ENCODE peak calls at places on chromosomes 6 and 20, in five cellular contexts. P is sigmoid colon, T is HL-60, A is H1, W is SK-N-SH. J is an unnamed sample.

GRCh38 chr6:137705166-137706064 is 161.6 kb upstream of the TNFAIP3 start:
- DNase-seq in A (no peak), T (peak), W (no peak), P (peak), J (peak)

GRCh38 chr20:51034461-51034860 is 11.6 kb upstream of the KCNG1 start:
- DNase-seq in W (no peak), P (no peak), T (no peak), A (no peak), J (peak)

GRCh38 chr20:36199293-36200257 is 36.7 kb upstream of the AAR2 start:
- DNase-seq in T (peak), P (peak), W (peak), A (peak), J (peak)

GRCh38 chr20:3193806-3194616 is 10.5 kb downstream of the DDRGK1 start:
- DNase-seq in T (no peak), A (no peak), W (no peak), P (no peak), J (peak)

GRCh38 chr20:37279820-37280219 is 9.6 kb upstream of the MANBAL start:
- DNase-seq in P (no peak), W (no peak), A (no peak), T (no peak), J (no peak)

GRCh38 chr20:33789109-33789857 is 21.9 kb upstream of the CHMP4B start:
- DNase-seq in A (no peak), T (peak), W (peak), P (peak), J (no peak)

GRCh38 chr20:6665161-6665560 is 102.3 kb upstream of the BMP2 start:
- DNase-seq in A (no peak), P (no peak), T (no peak), W (no peak), J (no peak)

GRCh38 chr6:128073389-128073788 is 172.5 kb upstream of the THEMIS start:
- DNase-seq in W (no peak), P (no peak), T (no peak), A (no peak), J (no peak)

GRCh38 chr6:166736606-166737005 is 109.6 kb upstream of the RPS6KA2 start:
- DNase-seq in W (no peak), P (no peak), T (no peak), A (no peak), J (no peak)

GRCh38 chr6:54244430-54244829 is 63.8 kb upstream of the TINAG start:
- DNase-seq in T (no peak), A (no peak), P (no peak), W (peak), J (no peak)

GRCh38 chr6:80454661-80455365 is 348.3 kb downstream of the BCKDHB start:
- DNase-seq in P (no peak), T (no peak), A (no peak), W (no peak), J (no peak)

GRCh38 chr20:49725694-49726093 is 12.0 kb upstream of the B4GALT5 start:
- DNase-seq in T (no peak), P (no peak), A (no peak), W (no peak), J (no peak)

GRCh38 chr20:38649275-38649891 is 47.8 kb downstream of the ARHGAP40 start:
- DNase-seq in W (peak), A (no peak), T (peak), P (no peak), J (no peak)

GRCh38 chr6:40535105-40535783 is 51.9 kb downstream of the LRFN2 start:
- DNase-seq in W (no peak), T (no peak), A (no peak), P (no peak), J (peak)

GRCh38 chr6:129730477-129731165 is 20.6 kb upstream of the ARHGAP18 start:
- DNase-seq in A (no peak), T (peak), W (no peak), P (no peak), J (no peak)

GRCh38 chr20:38277691-38278090 is 17.2 kb upstream of the KIAA1755 start:
- DNase-seq in W (no peak), A (no peak), T (no peak), P (peak), J (no peak)

GRCh38 chr20:7702141-7702540 is 238.1 kb downstream of the HAO1 start:
- DNase-seq in A (no peak), W (no peak), T (no peak), P (no peak), J (no peak)

GRCh38 chr20:58374906-58375760 is 13.9 kb upstream of the VAPB start:
- DNase-seq in P (no peak), A (peak), T (no peak), W (no peak), J (no peak)

GRCh38 chr6:32989375-32989774 is 20.0 kb downstream of the HLA-DOA start:
- DNase-seq in P (no peak), T (no peak), A (no peak), W (no peak), J (no peak)

GRCh38 chr6:90610671-90611542 is 24.0 kb upstream of the MAP3K7 start:
- DNase-seq in P (peak), A (no peak), T (peak), W (peak), J (peak)

GRCh38 chr6:37459981-37460800 is 27.2 kb downstream of the CMTR1 start:
- DNase-seq in T (no peak), W (peak), P (no peak), A (no peak), J (no peak)

GRCh38 chr6:116370328-116370716 is 425 bp upstream of the DSE start:
- DNase-seq in A (no peak), T (no peak), W (no peak), P (no peak), J (no peak)

GRCh38 chr6:5139828-5140771 is 55.0 kb downstream of the PPP1R3G start:
- DNase-seq in P (no peak), T (no peak), A (no peak), W (no peak), J (no peak)

GRCh38 chr6:169575365-169575764 is 126.5 kb downstream of the WDR27 start:
- DNase-seq in T (no peak), W (no peak), P (no peak), A (no peak), J (no peak)

GRCh38 chr6:155163616-155164015 is 100.2 kb upstream of the CLDN20 start:
- DNase-seq in W (no peak), P (no peak), A (no peak), T (no peak), J (no peak)

GRCh38 chr6:106511274-106512047 is 117.8 kb downstream of the RTN4IP1 start:
- DNase-seq in P (peak), T (no peak), A (no peak), W (peak), J (peak)

GRCh38 chr20:44306927-44307326 is 4.1 kb downstream of the FITM2 start:
- DNase-seq in T (no peak), W (no peak), A (no peak), P (peak), J (no peak)

GRCh38 chr6:104595315-104595820 is 264.4 kb downstream of the HACE1 start:
- DNase-seq in P (no peak), W (no peak), A (no peak), T (no peak), J (no peak)

GRCh38 chr6:66655420-66655819 is 948.4 kb upstream of the EYS start:
- DNase-seq in A (no peak), P (no peak), W (no peak), T (no peak), J (no peak)

GRCh38 chr6:22651731-22652130 is 82.4 kb downstream of the HDGFL1 start:
- DNase-seq in W (no peak), A (no peak), P (no peak), T (no peak), J (no peak)

GRCh38 chr20:44033344-44033743 is 118.7 kb downstream of the TOX2 start:
- DNase-seq in P (peak), T (no peak), W (peak), A (no peak), J (no peak)

GRCh38 chr20:235891-236290 is 8.8 kb downstream of the DEFB129 start:
- DNase-seq in W (peak), T (no peak), A (no peak), P (no peak), J (no peak)

GRCh38 chr20:23433628-23434027 is 5.9 kb upstream of the CSTL1 start:
- DNase-seq in W (no peak), T (no peak), A (no peak), P (no peak), J (no peak)

GRCh38 chr6:33164665-33165373 is 27.4 kb downstream of the COL11A2 start:
- DNase-seq in T (no peak), A (no peak), W (no peak), P (no peak), J (no peak)

GRCh38 chr20:845226-845868 is 11.8 kb downstream of the FAM110A start:
- DNase-seq in P (no peak), A (no peak), W (no peak), T (no peak), J (peak)

GRCh38 chr6:84340422-84340821 is 113.0 kb upstream of the CEP162 start:
- DNase-seq in A (no peak), T (no peak), W (no peak), P (no peak), J (no peak)

GRCh38 chr20:45406260-45407066 is 1.6 kb upstream of the DBNDD2 start:
- DNase-seq in A (no peak), P (peak), W (peak), T (peak), J (peak)

GRCh38 chr6:43221774-43222101 is 7.5 kb downstream of the DNPH1 start:
- DNase-seq in P (peak), A (no peak), T (no peak), W (no peak), J (no peak)
- H3K27ac ChIP-seq in P (no peak), A (no peak), T (no peak), W (no peak), J (no peak)

DNA sequence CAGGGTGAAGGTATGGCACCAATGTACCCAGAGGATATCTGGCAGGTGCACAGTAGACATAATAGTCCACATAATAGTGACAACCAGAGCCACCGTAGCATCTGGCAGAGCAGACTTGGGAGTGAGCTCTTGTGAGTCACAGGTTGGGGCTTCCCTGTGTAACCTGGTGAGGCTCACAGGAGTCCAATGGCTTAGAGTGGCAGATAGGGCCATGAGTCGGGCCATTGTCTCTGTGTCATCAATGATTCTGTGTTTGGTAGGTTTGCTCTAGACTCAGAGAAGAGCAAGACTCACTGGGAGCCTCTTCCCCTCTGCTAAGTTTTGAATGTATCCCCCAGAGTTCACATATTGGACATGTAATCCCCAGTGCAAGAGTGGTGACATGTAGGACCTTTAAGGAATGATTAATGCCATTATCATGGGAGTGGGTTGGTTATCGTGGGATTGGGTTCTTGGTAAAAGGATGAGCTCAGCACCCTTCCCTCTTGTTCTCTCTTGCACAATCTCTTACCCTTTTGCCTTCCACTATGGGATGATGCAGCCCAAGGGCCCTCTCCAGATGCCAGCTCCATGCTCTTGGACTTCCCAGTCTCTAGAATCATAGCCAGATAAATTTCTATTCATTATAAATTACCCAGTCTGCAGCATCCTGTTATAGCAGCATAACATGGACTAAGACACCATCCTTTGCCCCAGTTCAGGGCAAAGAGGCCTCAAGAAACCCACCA is 22.6 kb upstream of the SIRPA start:
- DNase-seq in W (no peak), T (no peak), A (no peak), P (no peak), J (no peak)
- H3K4me3 ChIP-seq in W (no peak), T (no peak), A (no peak), P (no peak), J (no peak)

DNA sequence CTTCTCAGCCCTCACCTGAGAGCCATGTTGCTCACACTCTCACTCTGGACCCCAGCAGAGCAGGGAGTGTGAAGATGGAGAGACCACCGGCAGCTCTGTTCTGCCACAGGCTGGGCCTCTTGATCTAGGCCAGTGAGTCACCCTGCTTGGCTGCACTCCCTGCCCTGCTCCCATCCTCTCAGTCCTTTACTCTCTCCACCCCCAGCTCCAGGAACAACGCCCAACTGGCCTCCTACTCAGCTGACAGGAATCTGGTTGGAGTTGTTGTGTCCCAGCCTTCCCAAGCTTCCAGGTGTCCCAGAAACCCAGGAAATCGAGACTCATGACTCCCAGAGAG is at the start of gene PSORS1C1:
- DNase-seq in W (no peak), A (no peak), P (peak), T (no peak), J (peak)
- TF ChIP-seq POLR2AphosphoS5 in W (peak), A (no peak), P (peak), T (no peak), J (no peak)

GRCh38 chr6:131875647-131876046 is 67.8 kb downstream of the ENPP1 start:
- DNase-seq in W (no peak), A (no peak), T (no peak), P (no peak), J (no peak)
- H3K27ac ChIP-seq in W (no peak), A (no peak), T (no peak), P (no peak), J (no peak)